ENCODE peak calls at places on chromosome 12, in five cellular contexts. X is upper lobe of right lung; I is CD4-positive, alpha-beta T cell; P is A549; N is left ventricle myocardium inferior. G is an unnamed sample.

GRCh38 chr12:62370189-62370588 is 96.4 kb upstream of the MON2 start:
- DNase-seq in P (no peak), N (no peak), I (no peak), X (no peak), G (no peak)

GRCh38 chr12:89552376-89552775 is 26.5 kb upstream of the POC1B start:
- DNase-seq in N (no peak), X (no peak), P (no peak), I (no peak), G (no peak)

GRCh38 chr12:53023-53734 is 13.4 kb upstream of the IQSEC3 start:
- DNase-seq in X (no peak), I (no peak), P (no peak), N (no peak), G (no peak)

GRCh38 chr12:128449146-128449894 is 182.3 kb downstream of the TMEM132C start:
- DNase-seq in X (no peak), I (no peak), N (no peak), P (no peak), G (no peak)

GRCh38 chr12:101021911-101022388 is 188.1 kb downstream of the SLC5A8 start:
- DNase-seq in N (no peak), I (no peak), X (no peak), P (peak), G (no peak)

GRCh38 chr12:6925239-6925542 is 2.6 kb upstream of the ATN1 start:
- DNase-seq in I (no peak), X (no peak), N (no peak), P (no peak), G (no peak)

GRCh38 chr12:78880078-78880477 is 15.5 kb downstream of the SYT1 start:
- DNase-seq in X (no peak), P (peak), I (no peak), N (no peak), G (no peak)

GRCh38 chr12:13794706-13795105 is 186.7 kb downstream of the GRIN2B start:
- DNase-seq in I (no peak), X (no peak), P (no peak), N (no peak), G (no peak)

GRCh38 chr12:32532415-32532814 is 133.1 kb downstream of the FGD4 start:
- DNase-seq in X (no peak), P (peak), N (no peak), I (no peak), G (no peak)

GRCh38 chr12:117699118-117699517 is 269.7 kb downstream of the KSR2 start:
- DNase-seq in I (no peak), X (no peak), N (no peak), P (no peak), G (no peak)

GRCh38 chr12:118017926-118018325 is 1.4 kb downstream of the RFC5 start:
- DNase-seq in N (no peak), X (no peak), P (no peak), I (no peak), G (no peak)

GRCh38 chr12:18468521-18469075 is 207.3 kb downstream of the PIK3C2G start:
- DNase-seq in N (no peak), X (no peak), P (no peak), I (no peak), G (no peak)

GRCh38 chr12:54282949-54283593 is 2.5 kb downstream of the HNRNPA1 start:
- DNase-seq in I (no peak), P (no peak), N (peak), X (no peak), G (peak)

GRCh38 chr12:62600038-62600437 is 133.4 kb downstream of the MON2 start:
- DNase-seq in I (no peak), P (peak), X (no peak), N (no peak), G (no peak)

GRCh38 chr12:94101902-94102660 is 46.3 kb upstream of the PLXNC1 start:
- DNase-seq in X (peak), I (peak), N (peak), P (peak), G (peak)

GRCh38 chr12:27970391-27970980 is 2.0 kb downstream of the PTHLH start:
- DNase-seq in P (peak), X (no peak), N (no peak), I (no peak), G (no peak)

GRCh38 chr12:63889236-63889635 is 44.7 kb downstream of the SRGAP1 start:
- DNase-seq in I (no peak), P (peak), X (no peak), N (no peak), G (no peak)

GRCh38 chr12:124678421-124678893 is 111.0 kb upstream of the NCOR2 start:
- DNase-seq in N (no peak), I (no peak), X (no peak), P (no peak), G (no peak)

GRCh38 chr12:104505095-104505819 is 48.5 kb downstream of the CHST11 start:
- DNase-seq in X (no peak), N (no peak), I (no peak), P (no peak), G (no peak)

GRCh38 chr12:60093428-60093827 is 497.6 kb downstream of the SLC16A7 start:
- DNase-seq in I (no peak), X (no peak), N (no peak), P (no peak), G (no peak)

GRCh38 chr12:108317303-108318283 is 21.5 kb downstream of the CMKLR1 start:
- DNase-seq in X (no peak), I (no peak), N (no peak), P (no peak), G (no peak)

GRCh38 chr12:89038831-89039509 is 313.3 kb downstream of the DUSP6 start:
- DNase-seq in N (no peak), X (no peak), I (no peak), P (no peak), G (no peak)

GRCh38 chr12:114408415-114408814 is 2.5 kb upstream of the TBX5 start:
- DNase-seq in I (no peak), X (no peak), N (no peak), P (no peak), G (no peak)
- H3K27ac ChIP-seq in I (no peak), X (peak), N (peak), P (no peak), G (no peak)

GRCh38 chr12:26239127-26239500 is 43.7 kb downstream of the SSPN start:
- DNase-seq in P (no peak), X (no peak), N (no peak), I (no peak), G (no peak)
- H3K27ac ChIP-seq in P (peak), X (no peak), N (peak), I (no peak), G (no peak)

DNA sequence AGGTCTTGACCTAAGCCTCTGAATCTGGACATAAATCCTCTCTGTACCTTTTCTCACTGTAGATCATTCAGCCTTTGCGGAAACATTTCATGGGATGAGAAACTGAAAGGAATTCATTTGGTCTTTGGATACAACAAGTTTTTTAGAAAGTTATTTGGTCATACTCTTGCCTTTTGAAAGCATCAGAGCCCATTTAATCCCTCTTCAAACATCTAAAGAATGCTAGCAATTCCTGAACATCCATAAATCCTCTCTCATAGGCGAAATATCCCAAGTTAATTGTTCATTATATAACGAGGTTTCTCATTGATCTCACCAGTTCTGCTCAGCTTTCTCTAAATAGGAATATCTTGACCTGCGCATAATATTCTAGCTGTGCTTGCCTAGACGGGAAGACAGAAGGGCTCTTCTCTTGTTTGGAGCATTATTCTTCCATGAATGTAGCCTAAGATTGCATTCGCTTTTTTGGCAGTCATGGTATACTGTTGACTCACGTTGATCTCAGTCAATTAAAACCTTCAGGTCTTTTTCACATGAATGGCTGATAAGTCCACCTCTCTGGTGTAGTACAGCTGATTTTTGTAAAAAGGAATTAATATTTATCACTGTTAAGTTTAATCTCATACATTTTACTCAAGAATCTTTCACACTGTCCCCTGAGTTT is 24.1 kb downstream of the NTN4 start:
- DNase-seq in X (no peak), N (no peak), P (no peak), I (no peak), G (no peak)
- H3K27ac ChIP-seq in X (no peak), N (peak), P (peak), I (no peak), G (no peak)

GRCh38 chr12:111269688-111270087 is 99.2 kb downstream of the PHETA1 start:
- DNase-seq in N (no peak), I (no peak), X (no peak), P (no peak), G (no peak)

GRCh38 chr12:111270128-111270651 is 98.7 kb downstream of the PHETA1 start:
- DNase-seq in P (no peak), X (no peak), N (no peak), I (no peak), G (no peak)

GRCh38 chr12:111270773-111271172 is 98.1 kb downstream of the PHETA1 start:
- DNase-seq in P (no peak), N (no peak), I (no peak), X (no peak), G (no peak)

GRCh38 chr12:111268738-111269572 is 99.9 kb downstream of the PHETA1 start:
- DNase-seq in X (no peak), N (no peak), P (no peak), I (no peak), G (no peak)

GRCh38 chr12:111267171-111267570 is 101.7 kb downstream of the PHETA1 start:
- DNase-seq in I (no peak), X (no peak), N (no peak), P (no peak), G (no peak)
- H3K27ac ChIP-seq in I (no peak), X (no peak), N (no peak), P (no peak), G (no peak)

GRCh38 chr12:116492703-116493324 is 66.4 kb upstream of the MAP1LC3B2 start:
- DNase-seq in X (no peak), I (no peak), P (peak), N (no peak), G (no peak)

GRCh38 chr12:116495260-116495659 is 63.9 kb upstream of the MAP1LC3B2 start:
- DNase-seq in I (no peak), P (peak), X (no peak), N (no peak), G (no peak)

GRCh38 chr12:116484807-116485206 is 74.4 kb upstream of the MAP1LC3B2 start:
- DNase-seq in P (no peak), X (no peak), N (no peak), I (no peak), G (no peak)

GRCh38 chr12:116489116-116489515 is 70.1 kb upstream of the MAP1LC3B2 start:
- DNase-seq in I (no peak), N (no peak), P (no peak), X (no peak), G (no peak)

GRCh38 chr12:116490481-116490880 is 68.7 kb upstream of the MAP1LC3B2 start:
- DNase-seq in P (no peak), I (no peak), N (no peak), X (no peak), G (no peak)
- H3K27ac ChIP-seq in P (peak), I (no peak), N (no peak), X (no peak), G (no peak)

GRCh38 chr12:130881046-130881445 is 9.2 kb downstream of the RAN start:
- DNase-seq in X (no peak), N (no peak), I (no peak), P (no peak), G (no peak)

GRCh38 chr12:130878193-130879185 is 6.6 kb downstream of the RAN start:
- DNase-seq in P (no peak), N (no peak), I (no peak), X (no peak), G (no peak)

GRCh38 chr12:130880411-130880885 is 8.6 kb downstream of the RAN start:
- DNase-seq in N (no peak), X (no peak), I (no peak), P (no peak), G (no peak)

GRCh38 chr12:130879781-130880389 is 8.0 kb downstream of the RAN start:
- DNase-seq in P (no peak), I (no peak), N (no peak), X (no peak), G (no peak)

GRCh38 chr12:130879212-130879686 is 7.4 kb downstream of the RAN start:
- DNase-seq in X (no peak), I (no peak), N (no peak), P (no peak), G (no peak)
- H3K27ac ChIP-seq in X (no peak), I (no peak), N (no peak), P (no peak), G (no peak)

DNA sequence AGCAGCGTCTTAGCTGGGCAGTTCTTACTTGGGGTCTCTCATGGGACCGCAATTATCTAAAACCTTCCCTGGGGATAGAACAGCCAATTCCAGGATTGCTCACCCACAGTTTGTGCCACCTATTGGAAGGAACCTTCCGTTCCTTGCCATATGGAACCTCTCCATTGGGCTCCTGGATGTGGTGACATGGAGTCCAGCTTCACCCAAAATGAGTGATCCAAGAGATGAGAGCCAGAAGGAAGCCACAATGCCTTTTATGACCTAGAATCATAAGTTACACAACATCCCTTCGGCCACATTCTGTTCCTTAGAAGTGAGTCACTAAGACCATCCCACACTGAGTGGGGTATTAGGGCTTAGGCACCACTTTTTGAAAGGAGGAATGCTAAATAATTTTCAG is 164.4 kb downstream of the FBXL14 start:
- DNase-seq in N (no peak), I (no peak), X (no peak), P (no peak), G (no peak)
- H3K27ac ChIP-seq in N (peak), I (no peak), X (no peak), P (no peak), G (no peak)

DNA sequence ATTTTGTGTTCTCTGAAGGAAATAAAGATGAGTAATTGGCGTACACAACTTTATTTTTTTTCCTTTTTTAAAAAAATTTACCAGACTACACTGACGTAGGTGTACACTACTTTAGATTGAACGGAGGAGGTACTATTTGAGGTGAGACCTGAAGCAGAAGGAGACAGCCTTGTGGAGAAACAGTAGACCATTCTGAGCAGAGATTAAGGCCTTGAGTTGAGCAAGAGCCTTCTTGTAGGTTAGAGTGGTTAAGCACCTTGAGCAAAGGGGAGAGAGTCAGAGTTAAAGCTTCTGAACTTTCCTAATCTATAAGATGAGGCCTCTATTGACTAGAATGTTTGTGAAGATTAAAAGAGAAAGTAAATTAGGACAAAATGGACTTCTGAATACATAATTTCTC is 2.5 kb downstream of the LEMD3 start:
- DNase-seq in N (no peak), P (no peak), X (no peak), I (no peak), G (peak)
- H3K27ac ChIP-seq in N (no peak), P (no peak), X (no peak), I (no peak), G (no peak)

GRCh38 chr12:24709201-24709600 is 239.7 kb downstream of the BCAT1 start:
- DNase-seq in N (no peak), I (no peak), X (no peak), P (no peak), G (no peak)

GRCh38 chr12:24708718-24709117 is 240.2 kb downstream of the BCAT1 start:
- DNase-seq in P (no peak), N (no peak), I (no peak), X (no peak), G (no peak)

GRCh38 chr12:24711056-24711455 is 237.8 kb downstream of the BCAT1 start:
- DNase-seq in N (no peak), P (no peak), X (no peak), I (no peak), G (no peak)

GRCh38 chr12:24714237-24714636 is 234.7 kb downstream of the BCAT1 start:
- DNase-seq in X (no peak), P (no peak), N (no peak), I (no peak), G (no peak)

GRCh38 chr12:24711609-24712008 is 237.3 kb downstream of the BCAT1 start:
- DNase-seq in N (no peak), X (no peak), P (no peak), I (no peak), G (no peak)
- H3K27ac ChIP-seq in N (no peak), X (no peak), P (no peak), I (no peak), G (no peak)

G was measured in CD4-positive, alpha-beta memory T cell.